ENCODE peak calls at places on chromosomes 12 and 14, in eight cellular contexts. Y is testis, V is AG10803, E is HepG2, L is neural progenitor cell, T is RWPE2, Q is epithelial cell of esophagus, A is HCT116. W is an unnamed sample.

GRCh38 chr14:57078054-57078453 is 190.7 kb downstream of the EXOC5 start:
- DNase-seq in E (no peak), A (no peak), T (no peak), Y (no peak), Q (no peak), L (no peak), V (no peak), W (no peak)

GRCh38 chr12:18696971-18697602 is 40.7 kb downstream of the PLCZ1 start:
- DNase-seq in Y (no peak), L (no peak), T (no peak), A (no peak), V (peak; percentile 52), E (no peak), Q (peak; percentile 65), W (no peak)

GRCh38 chr12:92928431-92928961 is 599 bp downstream of the EEA1 start:
- DNase-seq in T (no peak), E (no peak), Y (peak; percentile 32), Q (peak; percentile 47), A (no peak), V (peak; percentile 19), L (no peak), W (no peak)

GRCh38 chr14:67618617-67619063 is 1.1 kb upstream of the ARG2 start:
- DNase-seq in L (peak; percentile 62), Q (peak; percentile 72), A (no peak), E (peak; percentile 75), T (no peak), V (peak; percentile 86), Y (no peak), W (peak; percentile 60)

GRCh38 chr14:100384819-100385813 is 62.0 kb downstream of the SLC25A47 start:
- DNase-seq in T (no peak), Y (no peak), E (peak; percentile 40), A (peak; percentile 35), V (peak; percentile 71), L (peak; percentile 44), Q (peak; percentile 65), W (no peak)

GRCh38 chr12:131314524-131315090 is 360.9 kb downstream of the ADGRD1 start:
- DNase-seq in V (no peak), Y (no peak), A (no peak), L (no peak), T (no peak), E (no peak), Q (no peak), W (no peak)

GRCh38 chr12:131487379-131488129 is 223.3 kb upstream of the SFSWAP start:
- DNase-seq in V (peak; percentile 8), L (no peak), Y (no peak), T (no peak), E (no peak), Q (peak; percentile 2), A (no peak), W (no peak)

GRCh38 chr14:93859957-93860356 is 67.2 kb upstream of the FAM181A start:
- DNase-seq in Y (no peak), L (no peak), Q (no peak), A (no peak), V (no peak), T (no peak), E (no peak), W (no peak)

GRCh38 chr12:48779869-48780268 is 9.0 kb downstream of the ADCY6 start:
- DNase-seq in L (no peak), V (peak; percentile 44), T (no peak), A (no peak), Y (no peak), Q (no peak), E (no peak), W (peak; percentile 25)

GRCh38 chr12:7102582-7102981 is 6.4 kb downstream of the C1RL start:
- DNase-seq in L (no peak), A (no peak), Y (peak; percentile 9), V (no peak), T (no peak), Q (no peak), E (no peak), W (no peak)

GRCh38 chr14:99731536-99732435 is 47.7 kb downstream of the CYP46A1 start:
- DNase-seq in L (no peak), A (no peak), Y (peak; percentile 78), Q (no peak), T (peak; percentile 72), V (no peak), E (no peak), W (no peak)

GRCh38 chr12:51392556-51393237 is 1.5 kb upstream of the GALNT6 start:
- DNase-seq in T (no peak), Y (peak; percentile 27), L (peak; percentile 71), Q (peak; percentile 53), E (no peak), A (no peak), V (peak; percentile 36), W (no peak)

GRCh38 chr14:105484069-105484996 is 2.4 kb upstream of the CRIP1 start:
- DNase-seq in A (no peak), V (peak; percentile 76), L (peak; percentile 45), Q (no peak), Y (no peak), T (no peak), E (no peak), W (peak; percentile 2)

GRCh38 chr12:3130053-3130805 is 53.0 kb downstream of the TSPAN9 start:
- DNase-seq in A (no peak), L (no peak), V (no peak), Q (peak; percentile 21), E (no peak), Y (no peak), T (no peak), W (no peak)

GRCh38 chr12:52147367-52147972 is 44.3 kb downstream of the KRT80 start:
- DNase-seq in V (peak; percentile 100), Q (peak; percentile 100), E (peak; percentile 67), T (peak; percentile 100), L (no peak), A (peak; percentile 99), Y (peak; percentile 81), W (peak; percentile 95)

GRCh38 chr12:21219206-21219605 is 88.2 kb downstream of the SLCO1B1 start:
- DNase-seq in E (no peak), V (no peak), L (no peak), A (no peak), Y (no peak), Q (no peak), T (no peak), W (no peak)

GRCh38 chr14:100440207-100440631 is 117.1 kb downstream of the SLC25A47 start:
- DNase-seq in T (peak; percentile 87), A (no peak), E (peak; percentile 73), L (peak; percentile 83), Q (peak; percentile 92), Y (peak; percentile 76), V (peak; percentile 63), W (no peak)

GRCh38 chr12:29547151-29547561 is 49.7 kb upstream of the OVCH1 start:
- DNase-seq in A (no peak), Q (peak; percentile 5), V (peak; percentile 60), T (no peak), Y (no peak), L (no peak), E (no peak), W (peak; percentile 27)

GRCh38 chr14:55077691-55078151 is 26.3 kb downstream of the MAPK1IP1L start:
- DNase-seq in V (peak; percentile 66), L (peak; percentile 48), T (peak; percentile 95), Y (peak; percentile 13), E (peak; percentile 62), A (peak; percentile 92), Q (peak; percentile 95), W (no peak)

GRCh38 chr12:52440821-52441319 is 6.7 kb upstream of the KRT75 start:
- DNase-seq in T (no peak), A (peak; percentile 73), Y (no peak), Q (peak; percentile 98), V (peak; percentile 83), L (no peak), E (no peak), W (no peak)

GRCh38 chr12:58346032-58346632 is 404.8 kb downstream of the ATP23 start:
- DNase-seq in A (peak; percentile 12), E (peak; percentile 4), Q (peak; percentile 41), L (peak; percentile 36), T (no peak), Y (no peak), V (peak; percentile 62), W (no peak)

GRCh38 chr12:30967026-30967425 is 40.5 kb downstream of the TSPAN11 start:
- DNase-seq in V (no peak), L (no peak), A (no peak), E (no peak), T (no peak), Y (no peak), Q (no peak), W (no peak)

GRCh38 chr12:30968211-30968610 is 41.7 kb downstream of the TSPAN11 start:
- DNase-seq in Q (no peak), L (no peak), A (no peak), Y (no peak), E (no peak), V (no peak), T (no peak), W (no peak)

GRCh38 chr12:30963709-30964564 is 37.4 kb downstream of the TSPAN11 start:
- DNase-seq in E (no peak), A (no peak), Q (no peak), T (no peak), V (no peak), Y (no peak), L (no peak), W (no peak)

GRCh38 chr12:30964896-30965612 is 38.5 kb downstream of the TSPAN11 start:
- DNase-seq in A (no peak), T (no peak), V (no peak), L (no peak), Y (no peak), E (no peak), Q (no peak), W (no peak)

DNA sequence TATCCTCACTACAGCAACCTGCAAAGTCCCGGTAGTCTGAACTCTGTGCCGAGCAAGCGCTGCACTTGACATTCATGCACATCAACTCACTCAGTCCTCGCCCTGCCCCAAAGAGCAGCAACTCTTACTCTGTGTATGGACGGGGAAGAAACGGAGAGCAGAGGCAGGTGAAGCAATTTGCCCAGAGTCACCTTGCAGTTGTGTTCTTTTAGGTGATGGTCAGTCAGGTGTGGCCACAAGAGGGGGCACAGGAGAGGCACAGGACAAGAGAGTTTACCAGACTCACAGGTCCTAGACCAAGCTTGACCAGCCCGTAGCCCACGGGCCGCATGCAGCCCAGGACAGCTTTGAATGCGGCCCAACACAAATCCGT is 39.1 kb downstream of the TSPAN11 start:
- DNase-seq in Q (no peak), V (no peak), E (peak; percentile 41), T (no peak), Y (no peak), A (peak; percentile 6), L (no peak), W (no peak)
- TF ChIP-seq CTCF in Q (peak; percentile 6), V (no peak), E (peak; percentile 72), T (no peak), Y (peak; percentile 3), A (peak; percentile 49), L (peak; percentile 38), W (peak; percentile 27)

GRCh38 chr14:32713856-32714255 is 224.8 kb upstream of the NPAS3 start:
- DNase-seq in T (no peak), L (no peak), Q (no peak), E (no peak), Y (no peak), V (no peak), A (no peak), W (no peak)
- H3K4me3 ChIP-seq in T (no peak overlapping the region), L (no peak overlapping the region), Q (no peak overlapping the region), E (no peak overlapping the region), Y (no peak overlapping the region), V (no peak overlapping the region), A (no peak overlapping the region), W (no peak overlapping the region)

GRCh38 chr14:48253020-48253419 is 577.6 kb upstream of the MDGA2 start:
- DNase-seq in L (no peak), V (no peak), T (no peak), E (no peak), A (no peak), Q (no peak), Y (no peak), W (no peak)
- TF ChIP-seq CTCF in L (no peak), V (no peak), T (no peak), E (no peak), A (no peak), Q (no peak), Y (no peak), W (no peak)

GRCh38 chr12:23640754-23641153 is 308.7 kb downstream of the SOX5 start:
- DNase-seq in L (peak; percentile 91), V (no peak), Q (no peak), T (no peak), Y (no peak), E (no peak), A (no peak), W (no peak)
- H3K4me3 ChIP-seq in L (peak overlapping the region; percentile 22), V (no peak overlapping the region), Q (no peak overlapping the region), T (no peak overlapping the region), Y (no peak overlapping the region), E (no peak overlapping the region), A (no peak overlapping the region), W (no peak overlapping the region)